ENCODE peak calls at places on chromosomes 3 and 15, in six cellular contexts. One of them, this sample, is unnamed.

GRCh38 chr15:77825546-77825945 is 192.8 kb upstream of the LINGO1 start:
- DNase-seq in Peyer's patch: no peak
- DNase-seq in IMR-90: no peak
- DNase-seq in NB4: no peak
- DNase-seq in colonic mucosa: no peak
- DNase-seq in kidney: peak
- DNase-seq in this sample: no peak

GRCh38 chr3:126481808-126482502 is 6.3 kb upstream of the ZXDC start:
- DNase-seq in Peyer's patch: no peak
- DNase-seq in IMR-90: peak
- DNase-seq in NB4: no peak
- DNase-seq in colonic mucosa: peak
- DNase-seq in kidney: peak
- DNase-seq in this sample: no peak

GRCh38 chr15:101126618-101127502 is 125.0 kb downstream of the CHSY1 start:
- DNase-seq in Peyer's patch: no peak
- DNase-seq in IMR-90: peak
- DNase-seq in NB4: peak
- DNase-seq in colonic mucosa: no peak
- DNase-seq in kidney: peak
- DNase-seq in this sample: no peak

GRCh38 chr3:177529716-177530335 is 332.5 kb upstream of the TBL1XR1 start:
- DNase-seq in Peyer's patch: no peak
- DNase-seq in IMR-90: peak
- DNase-seq in NB4: no peak
- DNase-seq in colonic mucosa: no peak
- DNase-seq in kidney: no peak
- DNase-seq in this sample: no peak

GRCh38 chr15:44034933-44035624 is 160.0 kb downstream of the FRMD5 start:
- DNase-seq in Peyer's patch: no peak
- DNase-seq in IMR-90: peak
- DNase-seq in NB4: no peak
- DNase-seq in colonic mucosa: no peak
- DNase-seq in kidney: no peak
- DNase-seq in this sample: no peak

GRCh38 chr3:59046839-59047238 is 3.0 kb downstream of the CFAP20DC start:
- DNase-seq in Peyer's patch: no peak
- DNase-seq in IMR-90: no peak
- DNase-seq in NB4: no peak
- DNase-seq in colonic mucosa: no peak
- DNase-seq in kidney: no peak
- DNase-seq in this sample: no peak

GRCh38 chr3:197466586-197467399 is 89.0 kb downstream of the BDH1 start:
- DNase-seq in Peyer's patch: no peak
- DNase-seq in IMR-90: peak
- DNase-seq in NB4: peak
- DNase-seq in colonic mucosa: no peak
- DNase-seq in kidney: no peak
- DNase-seq in this sample: no peak

GRCh38 chr3:196624008-196624790 is 15.3 kb upstream of the NRROS start:
- DNase-seq in Peyer's patch: peak
- DNase-seq in IMR-90: no peak
- DNase-seq in NB4: peak
- DNase-seq in colonic mucosa: no peak
- DNase-seq in kidney: no peak
- DNase-seq in this sample: no peak

GRCh38 chr3:171385086-171385485 is 75.1 kb downstream of the TNIK start:
- DNase-seq in Peyer's patch: no peak
- DNase-seq in IMR-90: no peak
- DNase-seq in NB4: no peak
- DNase-seq in colonic mucosa: no peak
- DNase-seq in kidney: no peak
- DNase-seq in this sample: no peak

GRCh38 chr15:92656089-92656488 is 514 bp upstream of the FAM174B start:
- DNase-seq in Peyer's patch: no peak
- DNase-seq in IMR-90: no peak
- DNase-seq in NB4: no peak
- DNase-seq in colonic mucosa: no peak
- DNase-seq in kidney: no peak
- DNase-seq in this sample: no peak

GRCh38 chr3:116741462-116741861 is 31.9 kb downstream of the TUSC7 start:
- DNase-seq in Peyer's patch: no peak
- DNase-seq in IMR-90: no peak
- DNase-seq in NB4: no peak
- DNase-seq in colonic mucosa: no peak
- DNase-seq in kidney: no peak
- DNase-seq in this sample: no peak

GRCh38 chr3:172859035-172859434 is 108.5 kb downstream of the ECT2 start:
- DNase-seq in Peyer's patch: no peak
- DNase-seq in IMR-90: peak
- DNase-seq in NB4: no peak
- DNase-seq in colonic mucosa: no peak
- DNase-seq in kidney: no peak
- DNase-seq in this sample: no peak

GRCh38 chr15:22806156-22806555 is 19.7 kb downstream of the NIPA1 start:
- DNase-seq in Peyer's patch: no peak
- DNase-seq in IMR-90: no peak
- DNase-seq in NB4: no peak
- DNase-seq in colonic mucosa: no peak
- DNase-seq in kidney: no peak
- DNase-seq in this sample: no peak

GRCh38 chr3:144900366-144900765 is 928.7 kb downstream of the DIPK2A start:
- DNase-seq in Peyer's patch: no peak
- DNase-seq in IMR-90: no peak
- DNase-seq in NB4: no peak
- DNase-seq in colonic mucosa: no peak
- DNase-seq in kidney: no peak
- DNase-seq in this sample: no peak

GRCh38 chr3:170660139-170660538 is 74.3 kb upstream of the SLC7A14 start:
- DNase-seq in Peyer's patch: no peak
- DNase-seq in IMR-90: no peak
- DNase-seq in NB4: no peak
- DNase-seq in colonic mucosa: no peak
- DNase-seq in kidney: no peak
- DNase-seq in this sample: no peak

GRCh38 chr3:148360046-148360445 is 337.7 kb upstream of the AGTR1 start:
- DNase-seq in Peyer's patch: no peak
- DNase-seq in IMR-90: peak
- DNase-seq in NB4: no peak
- DNase-seq in colonic mucosa: no peak
- DNase-seq in kidney: no peak
- DNase-seq in this sample: no peak

GRCh38 chr15:44034334-44034733 is 160.7 kb downstream of the FRMD5 start:
- DNase-seq in Peyer's patch: no peak
- DNase-seq in IMR-90: no peak
- DNase-seq in NB4: no peak
- DNase-seq in colonic mucosa: no peak
- DNase-seq in kidney: no peak
- DNase-seq in this sample: no peak

GRCh38 chr3:127419140-127419539 is 131.3 kb upstream of the PRR20G start:
- DNase-seq in Peyer's patch: no peak
- DNase-seq in IMR-90: no peak
- DNase-seq in NB4: no peak
- DNase-seq in colonic mucosa: no peak
- DNase-seq in kidney: peak
- DNase-seq in this sample: no peak

GRCh38 chr15:72285927-72286516 is 13.7 kb upstream of the PARP6 start:
- DNase-seq in Peyer's patch: peak
- DNase-seq in IMR-90: peak
- DNase-seq in NB4: peak
- DNase-seq in colonic mucosa: peak
- DNase-seq in kidney: no peak
- DNase-seq in this sample: no peak

GRCh38 chr15:92719024-92719423 is 63.4 kb upstream of the FAM174B start:
- DNase-seq in Peyer's patch: no peak
- DNase-seq in IMR-90: no peak
- DNase-seq in NB4: no peak
- DNase-seq in colonic mucosa: no peak
- DNase-seq in kidney: no peak
- DNase-seq in this sample: no peak

GRCh38 chr3:78974181-78974770 is 793.5 kb downstream of the ROBO1 start:
- DNase-seq in Peyer's patch: no peak
- DNase-seq in IMR-90: peak
- DNase-seq in NB4: no peak
- DNase-seq in colonic mucosa: no peak
- DNase-seq in kidney: no peak
- DNase-seq in this sample: no peak
- H3K4me3 ChIP-seq in Peyer's patch: no peak
- H3K4me3 ChIP-seq in IMR-90: no peak
- H3K4me3 ChIP-seq in NB4: no peak
- H3K4me3 ChIP-seq in colonic mucosa: no peak
- H3K4me3 ChIP-seq in kidney: no peak
- H3K4me3 ChIP-seq in this sample: no peak

DNA sequence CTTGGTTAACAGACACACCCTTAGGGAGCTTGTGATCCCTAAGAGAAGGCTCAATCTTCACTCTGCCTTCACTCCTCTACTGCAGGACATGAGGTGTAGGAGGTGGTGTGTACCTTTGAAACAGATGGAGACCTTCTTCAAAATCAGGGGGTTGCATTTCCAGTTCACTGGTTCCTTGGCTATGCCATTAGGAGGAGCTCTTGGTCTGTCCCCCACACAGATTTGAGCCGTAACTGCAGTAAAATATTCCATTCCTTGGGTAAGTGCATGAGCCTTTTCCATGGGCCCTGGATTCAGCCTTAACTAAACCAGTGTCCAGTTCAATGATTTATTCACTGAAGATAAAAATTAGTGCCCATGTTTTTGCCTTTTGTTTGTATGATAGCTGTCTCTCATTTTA is 144.6 kb downstream of the MCTP2 start:
- DNase-seq in Peyer's patch: no peak
- DNase-seq in IMR-90: no peak
- DNase-seq in NB4: no peak
- DNase-seq in colonic mucosa: no peak
- DNase-seq in kidney: no peak
- DNase-seq in this sample: no peak
- TF ChIP-seq CTCF in Peyer's patch: no peak
- TF ChIP-seq CTCF in IMR-90: no peak
- TF ChIP-seq CTCF in NB4: no peak
- TF ChIP-seq CTCF in colonic mucosa: no peak
- TF ChIP-seq CTCF in kidney: no peak
- TF ChIP-seq CTCF in this sample: peak

GRCh38 chr3:46690798-46691197 is 2.7 kb downstream of the ALS2CL start:
- DNase-seq in Peyer's patch: no peak
- DNase-seq in IMR-90: no peak
- DNase-seq in NB4: no peak
- DNase-seq in colonic mucosa: peak
- DNase-seq in kidney: peak
- DNase-seq in this sample: no peak
- H3K4me3 ChIP-seq in Peyer's patch: no peak
- H3K4me3 ChIP-seq in IMR-90: no peak
- H3K4me3 ChIP-seq in NB4: no peak
- H3K4me3 ChIP-seq in colonic mucosa: no peak
- H3K4me3 ChIP-seq in kidney: no peak
- H3K4me3 ChIP-seq in this sample: no peak

GRCh38 chr3:194315088-194315964 is 35.8 kb downstream of the CPN2 start:
- DNase-seq in Peyer's patch: peak
- DNase-seq in IMR-90: peak
- DNase-seq in NB4: peak
- DNase-seq in colonic mucosa: peak
- DNase-seq in kidney: peak
- DNase-seq in this sample: no peak
- TF ChIP-seq CTCF in Peyer's patch: peak
- TF ChIP-seq CTCF in IMR-90: peak
- TF ChIP-seq CTCF in NB4: peak
- TF ChIP-seq CTCF in colonic mucosa: peak
- TF ChIP-seq CTCF in kidney: peak
- TF ChIP-seq CTCF in this sample: peak

This sample was measured in GM12864.